ENCODE peak calls at places on chromosomes 7 and 10, in four cellular contexts. W is BJ, Z is heart right ventricle, Y is T-helper 9 cell. H is an unnamed sample.

GRCh38 chr10:130424418-130424817 is 288.2 kb downstream of the GLRX3 start:
- DNase-seq in Z (no peak), Y (no peak), W (no peak), H (no peak)

GRCh38 chr10:106941297-106942034 is 223.0 kb downstream of the SORCS1 start:
- DNase-seq in W (no peak), Z (no peak), Y (no peak), H (no peak)

GRCh38 chr10:60531006-60531405 is 141.3 kb upstream of the ANK3 start:
- DNase-seq in Y (no peak), Z (no peak), W (no peak), H (no peak)

GRCh38 chr10:119858063-119858462 is 14.6 kb downstream of the MCMBP start:
- DNase-seq in Z (no peak), W (no peak), Y (no peak), H (no peak)

GRCh38 chr10:16944081-16944922 is 127.1 kb upstream of the RSU1 start:
- DNase-seq in Y (no peak), Z (peak), W (peak), H (peak)

GRCh38 chr10:62707810-62708209 is 96.7 kb upstream of the ADO start:
- DNase-seq in W (no peak), Z (no peak), Y (no peak), H (no peak)

GRCh38 chr7:159177270-159178036 is 32.8 kb upstream of the VIPR2 start:
- DNase-seq in Y (no peak), Z (no peak), W (no peak), H (no peak)

GRCh38 chr7:21969822-21970221 is 24.1 kb upstream of the CDCA7L start:
- DNase-seq in Y (no peak), W (no peak), Z (no peak), H (no peak)

GRCh38 chr7:155483868-155484325 is 26.0 kb downstream of the EN2 start:
- DNase-seq in Y (no peak), Z (no peak), W (no peak), H (no peak)

GRCh38 chr10:32298066-32298812 is 48.7 kb downstream of the EPC1 start:
- DNase-seq in W (peak), Z (no peak), Y (no peak), H (peak)

H was measured in AG04450.